ENCODE peak calls at places on chromosome 20, in ten cellular contexts. T is transverse colon, R is HepG2, S is SK-N-SH, H is spleen, U is HCT116, X is suprapubic skin, N is K562, A is esophagus muscularis mucosa, I is GM23338. L is an unnamed sample. For H3K27me3, the result is how much of the 10 kb centered on the place peaks cover.

GRCh38 chr20:828987-829386 is 4.5 kb upstream of the FAM110A start:
- DNase-seq in H (peak), A (no peak), X (no peak), I (no peak), T (peak), R (no peak), S (peak), N (peak), U (no peak), L (peak)

GRCh38 chr20:18056174-18057105 is 1.3 kb downstream of the OVOL2 start:
- DNase-seq in N (no peak), H (no peak), T (peak), U (no peak), I (peak), R (no peak), S (peak), A (no peak), X (no peak), L (no peak)

GRCh38 chr20:33516882-33517281 is 27.0 kb downstream of the CBFA2T2 start:
- DNase-seq in A (no peak), X (no peak), R (no peak), H (no peak), U (no peak), S (no peak), I (no peak), T (no peak), N (no peak), L (no peak)

GRCh38 chr20:32626859-32627636 is 41.9 kb upstream of the NOL4L start:
- DNase-seq in R (no peak), A (no peak), X (no peak), H (peak), T (peak), I (no peak), S (peak), U (no peak), N (no peak), L (no peak)

GRCh38 chr20:23061713-23062561 is 12.5 kb upstream of the THBD start:
- DNase-seq in T (peak), S (no peak), X (no peak), H (no peak), U (no peak), A (no peak), N (no peak), I (peak), R (peak), L (no peak)

GRCh38 chr20:18284805-18285533 is 3.4 kb upstream of the ZNF133 start:
- DNase-seq in N (no peak), U (no peak), A (no peak), S (no peak), X (no peak), T (no peak), R (no peak), H (no peak), I (peak), L (no peak)

GRCh38 chr20:1323256-1323655 is 5.7 kb downstream of the SDCBP2 start:
- DNase-seq in T (no peak), H (no peak), A (no peak), N (no peak), R (no peak), S (no peak), I (no peak), U (no peak), X (peak), L (no peak)

GRCh38 chr20:16040742-16041141 is 532.5 kb downstream of the KIF16B start:
- DNase-seq in H (no peak), I (no peak), S (no peak), R (no peak), U (no peak), N (no peak), A (no peak), X (no peak), T (no peak), L (no peak)

GRCh38 chr20:31566658-31567379 is 38.3 kb upstream of the ID1 start:
- DNase-seq in A (no peak), N (peak), S (no peak), U (peak), X (no peak), H (no peak), T (peak), R (no peak), I (peak), L (no peak)

GRCh38 chr20:47551841-47552240 is 50.2 kb downstream of the NCOA3 start:
- DNase-seq in X (no peak), R (peak), S (peak), N (no peak), A (no peak), T (no peak), I (peak), H (no peak), U (no peak), L (no peak)

GRCh38 chr20:16828666-16829305 is 80.6 kb downstream of the OTOR start:
- DNase-seq in U (no peak), S (no peak), T (no peak), H (no peak), A (no peak), I (no peak), X (no peak), R (no peak), N (no peak), L (no peak)

GRCh38 chr20:34895465-34895864 is 19.1 kb downstream of the ACSS2 start:
- DNase-seq in H (no peak), N (no peak), I (no peak), S (no peak), R (no peak), T (no peak), X (no peak), A (no peak), U (no peak), L (no peak)

GRCh38 chr20:31945790-31946189 is 6.1 kb downstream of the PDRG1 start:
- DNase-seq in R (no peak), S (no peak), I (no peak), A (no peak), X (no peak), N (no peak), U (no peak), T (no peak), H (no peak), L (no peak)

GRCh38 chr20:20706285-20706684 is 6.2 kb downstream of the RALGAPA2 start:
- DNase-seq in X (no peak), R (peak), N (no peak), H (no peak), T (no peak), U (no peak), S (no peak), A (no peak), I (no peak), L (no peak)

GRCh38 chr20:14526891-14527290 is 189.5 kb upstream of the FLRT3 start:
- DNase-seq in H (no peak), T (no peak), N (no peak), U (no peak), X (no peak), S (no peak), R (no peak), A (no peak), I (no peak), L (no peak)

GRCh38 chr20:308427-309038 is 11.2 kb downstream of the ZCCHC3 start:
- DNase-seq in S (no peak), N (no peak), R (no peak), H (no peak), A (no peak), X (no peak), U (no peak), I (no peak), T (no peak), L (no peak)

GRCh38 chr20:58852559-58853271 is at the start of gene GNAS:
- DNase-seq in A (no peak), T (peak), I (peak), R (peak), X (no peak), N (peak), U (no peak), H (peak), S (peak), L (no peak)

GRCh38 chr20:56504373-56505005 is 20.1 kb upstream of the FAM209A start:
- DNase-seq in I (peak), N (peak), A (no peak), X (no peak), S (peak), H (no peak), R (no peak), U (no peak), T (no peak), L (no peak)

GRCh38 chr20:41776450-41776849 is 158.3 kb upstream of the CHD6 start:
- DNase-seq in T (no peak), S (no peak), R (no peak), U (no peak), H (no peak), X (no peak), I (no peak), A (peak), N (no peak), L (no peak)

GRCh38 chr20:17893480-17893879 is 75.1 kb downstream of the SNX5 start:
- DNase-seq in T (no peak), I (no peak), R (no peak), U (no peak), S (no peak), H (no peak), A (no peak), N (no peak), X (no peak), L (no peak)

GRCh38 chr20:32132911-32133549 is 23.5 kb downstream of the TM9SF4 start:
- DNase-seq in U (no peak), A (no peak), H (no peak), X (no peak), R (no peak), S (no peak), N (no peak), I (no peak), T (no peak), L (no peak)

GRCh38 chr20:21361266-21361665 is 36.1 kb downstream of the NKX2-4 start:
- DNase-seq in N (no peak), U (no peak), H (no peak), I (no peak), R (no peak), S (no peak), A (no peak), X (no peak), T (no peak), L (no peak)

GRCh38 chr20:17481661-17482060 is 49.5 kb downstream of the BFSP1 start:
- DNase-seq in S (no peak), H (no peak), N (no peak), U (no peak), X (no peak), I (no peak), T (no peak), A (no peak), R (no peak), L (no peak)

GRCh38 chr20:15491564-15491963 is 1081.7 kb downstream of the KIF16B start:
- DNase-seq in A (no peak), I (peak), N (no peak), X (no peak), S (no peak), H (no peak), U (no peak), T (no peak), R (no peak), L (no peak)

GRCh38 chr20:24432057-24432456 is 37.4 kb upstream of the SYNDIG1 start:
- DNase-seq in S (no peak), X (no peak), R (no peak), H (no peak), I (peak), A (no peak), T (peak), U (no peak), N (no peak), L (no peak)

GRCh38 chr20:12535770-12536169 is 473.0 kb upstream of the SPTLC3 start:
- DNase-seq in I (peak), A (no peak), H (no peak), N (no peak), T (no peak), S (no peak), R (no peak), U (no peak), X (no peak), L (no peak)

GRCh38 chr20:63507083-63507743 is 8.3 kb upstream of the EEF1A2 start:
- DNase-seq in H (no peak), X (no peak), T (no peak), U (no peak), R (no peak), I (no peak), N (no peak), A (no peak), S (no peak), L (no peak)

GRCh38 chr20:32004963-32005362 is 5.3 kb upstream of the CCM2L start:
- DNase-seq in I (peak), U (peak), X (no peak), S (no peak), N (peak), A (no peak), R (no peak), H (peak), T (no peak), L (no peak)

GRCh38 chr20:22414354-22414753 is 170.0 kb downstream of the FOXA2 start:
- DNase-seq in H (no peak), N (peak), X (no peak), A (no peak), T (no peak), S (no peak), U (no peak), R (peak), I (no peak), L (no peak)

GRCh38 chr20:45306431-45306982 is at the start of gene RBPJL:
- DNase-seq in U (no peak), I (peak), N (peak), S (peak), X (no peak), H (peak), A (no peak), R (no peak), T (no peak), L (no peak)

GRCh38 chr20:45305262-45305661 is 1.4 kb upstream of the RBPJL start:
- DNase-seq in N (no peak), U (no peak), S (no peak), H (no peak), A (no peak), R (no peak), X (no peak), T (no peak), I (peak), L (no peak)

GRCh38 chr20:45309075-45309474 is 976 bp upstream of the MATN4 start:
- DNase-seq in N (no peak), R (no peak), T (no peak), S (no peak), I (no peak), U (no peak), X (no peak), A (no peak), H (no peak), L (no peak)

GRCh38 chr20:45308078-45308778 is at the start of gene MATN4:
- DNase-seq in N (no peak), X (no peak), I (peak), S (no peak), U (no peak), R (no peak), H (no peak), T (peak), A (no peak), L (no peak)

DNA sequence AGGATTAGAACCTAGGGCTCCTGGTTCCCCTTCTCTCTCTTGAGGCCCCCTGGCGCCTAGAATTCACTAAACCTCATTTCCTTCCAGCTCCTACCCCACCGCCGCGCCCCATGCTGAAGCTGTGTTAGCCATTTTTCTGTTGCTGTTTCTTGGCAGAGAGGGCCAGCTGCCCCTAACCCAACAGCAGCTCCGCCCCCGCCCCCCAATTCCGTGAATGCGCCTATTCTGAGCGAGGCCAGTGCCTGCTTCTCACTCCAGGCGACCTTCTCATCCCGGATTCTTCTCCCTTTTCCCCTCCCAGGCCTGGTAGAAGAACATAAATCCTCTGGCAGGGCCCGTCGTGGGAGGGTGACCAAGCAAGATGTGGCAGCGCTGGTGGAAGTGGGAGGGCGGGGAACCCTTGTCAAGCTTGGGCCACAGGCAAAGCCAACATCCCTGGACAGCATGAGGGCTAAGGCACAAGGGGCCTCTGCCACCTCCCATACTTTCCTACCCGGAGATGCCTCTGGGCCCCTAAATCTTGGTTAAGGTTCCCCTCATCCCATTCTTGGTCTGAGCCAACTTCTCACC is 521 bp downstream of the RBPJL start:
- DNase-seq in T (no peak), X (no peak), H (no peak), I (peak), S (no peak), R (no peak), N (no peak), A (no peak), U (no peak), L (no peak)
- H3K27me3 ChIP-seq in T (half or more), X (under half), H (half or more), I (under half), S (under half), R (under half), N (half or more), A (under half), U (under half), L (under half)

GRCh38 chr20:48920527-48921167 is 864 bp upstream of the ARFGEF2 start:
- DNase-seq in T (no peak), S (no peak), H (peak), U (no peak), X (no peak), I (no peak), A (no peak), N (no peak), R (no peak), L (no peak)

GRCh38 chr20:48919882-48920526 is 1.5 kb upstream of the ARFGEF2 start:
- DNase-seq in N (no peak), U (no peak), S (no peak), H (no peak), T (peak), X (no peak), A (no peak), R (peak), I (no peak), L (no peak)

GRCh38 chr20:48921168-48921882 is at the start of gene ARFGEF2:
- DNase-seq in A (peak), H (peak), R (peak), U (peak), I (peak), T (peak), X (peak), N (peak), S (peak), L (peak)

GRCh38 chr20:48923149-48923718 is 1.7 kb downstream of the ARFGEF2 start:
- DNase-seq in T (no peak), I (no peak), U (no peak), X (no peak), H (no peak), A (no peak), S (no peak), R (peak), N (no peak), L (no peak)

DNA sequence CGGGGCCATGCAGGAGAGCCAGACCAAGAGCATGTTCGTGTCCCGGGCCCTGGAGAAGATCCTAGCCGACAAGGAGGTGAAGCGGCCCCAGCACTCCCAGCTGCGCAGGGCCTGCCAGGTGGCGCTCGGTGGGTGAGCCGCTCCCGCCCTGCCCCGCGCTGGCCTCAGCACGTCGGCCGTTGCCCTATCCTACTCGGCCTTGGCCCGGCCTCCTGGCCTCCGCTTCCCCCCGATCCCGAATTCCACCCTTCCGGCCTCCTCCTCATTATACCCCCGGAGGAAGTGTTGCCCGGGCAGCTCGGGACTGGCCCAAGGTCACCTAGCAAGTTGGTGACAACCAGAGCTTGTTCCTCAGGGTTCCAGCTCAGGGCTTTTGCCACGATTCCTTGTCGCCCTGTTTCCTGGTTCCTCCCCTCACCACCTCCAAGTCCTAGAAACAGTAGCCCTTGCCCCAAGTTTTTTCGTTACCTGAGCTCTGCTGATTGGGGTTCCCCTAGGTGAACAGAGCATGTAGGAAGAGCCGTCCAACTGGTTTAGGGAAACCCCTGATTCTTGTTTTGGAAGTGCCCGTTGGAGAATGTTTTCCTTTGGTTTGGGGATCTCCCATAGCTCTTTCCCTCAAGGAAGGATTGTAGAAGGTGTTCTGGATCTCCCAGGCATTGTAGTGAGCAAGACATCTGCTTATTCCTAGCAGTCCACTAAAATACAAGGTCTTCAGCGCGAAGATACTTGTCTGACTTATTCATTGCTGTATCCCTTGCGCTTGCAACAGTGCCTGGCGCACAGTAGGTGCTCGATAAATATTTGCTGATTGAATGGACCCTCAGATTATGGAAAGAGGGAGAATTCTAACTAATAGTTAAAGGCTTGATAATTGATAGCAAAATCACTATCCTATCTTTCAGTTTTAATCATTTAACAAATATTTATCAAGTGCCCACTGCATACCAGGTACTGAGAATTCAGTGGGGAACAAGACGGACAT is 664 bp downstream of the ARFGEF2 start:
- DNase-seq in X (peak), S (peak), I (peak), U (no peak), H (peak), N (peak), A (no peak), R (peak), T (peak), L (peak)
- TF ChIP-seq POLR2AphosphoS5 in X (no peak), S (no peak), I (no peak), U (no peak), H (no peak), N (no peak), A (no peak), R (peak), T (no peak), L (no peak)

GRCh38 chr20:46283426-46283825 is 24.9 kb downstream of the CDH22 start:
- DNase-seq in S (no peak), U (no peak), A (no peak), H (no peak), N (no peak), X (no peak), T (no peak), I (no peak), R (no peak), L (no peak)

GRCh38 chr20:46284028-46284427 is 24.3 kb downstream of the CDH22 start:
- DNase-seq in U (no peak), N (no peak), S (no peak), I (no peak), R (no peak), T (no peak), H (no peak), X (no peak), A (no peak), L (no peak)

GRCh38 chr20:46285072-46285471 is 23.2 kb downstream of the CDH22 start:
- DNase-seq in U (no peak), S (no peak), I (no peak), H (peak), N (no peak), R (no peak), X (no peak), T (no peak), A (no peak), L (no peak)

GRCh38 chr20:46285740-46286139 is 22.6 kb downstream of the CDH22 start:
- DNase-seq in A (no peak), R (no peak), H (no peak), U (no peak), I (no peak), X (no peak), T (no peak), S (no peak), N (no peak), L (no peak)

GRCh38 chr20:46282669-46283068 is 25.6 kb downstream of the CDH22 start:
- DNase-seq in I (no peak), R (no peak), T (no peak), A (no peak), S (no peak), X (no peak), N (no peak), H (peak), U (no peak), L (no peak)
- H3K27me3 ChIP-seq in I (under half), R (under half), T (half or more), A (under half), S (under half), X (half or more), N (half or more), H (half or more), U (under half), L (half or more)

DNA sequence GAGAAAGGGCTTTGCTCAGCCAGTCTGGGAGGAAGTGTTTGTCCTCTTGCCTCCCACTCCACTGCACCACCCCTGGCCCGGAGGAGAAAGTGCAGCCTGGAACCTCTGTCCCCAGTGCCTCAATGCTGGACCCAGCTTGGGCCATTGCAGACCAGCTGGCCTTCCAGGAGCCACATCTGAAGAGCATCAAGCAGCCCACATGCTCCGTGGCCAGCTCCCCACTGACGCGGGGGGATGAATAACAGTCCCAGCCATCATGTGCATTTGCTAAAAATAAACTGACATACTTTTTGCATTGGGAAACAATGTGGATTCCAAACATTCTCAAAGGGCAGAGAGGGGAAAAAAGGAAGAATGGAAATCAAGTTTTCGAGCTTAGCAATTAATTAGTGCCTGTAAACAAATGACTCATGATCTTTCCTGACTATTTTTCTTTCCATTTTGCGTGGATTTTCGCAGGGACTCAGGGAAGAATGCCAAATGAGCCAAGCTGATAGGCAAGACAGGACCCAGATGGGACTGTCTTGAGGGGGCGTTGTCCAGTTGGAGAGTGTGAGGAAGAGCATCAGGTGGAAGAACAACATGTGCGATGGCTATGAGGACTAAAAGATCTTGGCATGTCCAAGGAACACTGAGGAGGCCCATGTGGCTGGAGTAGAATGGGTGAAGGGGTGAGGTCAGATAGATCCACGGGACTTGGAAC is 34.1 kb downstream of the CEBPB start:
- DNase-seq in H (no peak), U (no peak), A (peak), R (no peak), T (peak), I (peak), S (no peak), N (peak), X (peak), L (no peak)
- TF ChIP-seq POLR2AphosphoS5 in H (peak), U (no peak), A (peak), R (no peak), T (peak), I (no peak), S (peak), N (no peak), X (no peak), L (peak)

L was measured in breast epithelium.